ENCODE peak calls at places on chromosomes 5 and 9, in seven cellular contexts. A, F, S, X, Y, J and B are unnamed samples.

GRCh38 chr5:154197801-154198461 is 7.4 kb downstream of the GALNT10 start:
- DNase-seq in A (no peak), F (no peak), S (peak; percentile 92), X (no peak), Y (no peak), J (no peak), B (no peak)

GRCh38 chr5:138927979-138928378 is 52.8 kb upstream of the LRRTM2 start:
- DNase-seq in A (no peak), F (no peak), S (no peak), X (peak; percentile 91), Y (no peak), J (no peak), B (no peak)

GRCh38 chr5:170623576-170624181 is 119.9 kb downstream of the KCNIP1 start:
- DNase-seq in A (peak; percentile 82), F (no peak), S (no peak), X (peak; percentile 80), Y (no peak), J (no peak), B (no peak)

GRCh38 chr5:5252106-5252505 is 112.0 kb downstream of the ADAMTS16 start:
- DNase-seq in A (no peak), F (no peak), S (no peak), X (no peak), Y (no peak), J (no peak), B (no peak)

GRCh38 chr5:140563554-140563953 is 844 bp downstream of the APBB3 start:
- DNase-seq in A (no peak), F (no peak), S (no peak), X (no peak), Y (no peak), J (peak; percentile 18), B (no peak)

GRCh38 chr5:19322716-19323485 is 665.1 kb downstream of the CDH18 start:
- DNase-seq in A (no peak), F (no peak), S (peak; percentile 69), X (peak; percentile 45), Y (no peak), J (no peak), B (no peak)

GRCh38 chr5:59835782-59836181 is 57.7 kb downstream of the PDE4D start:
- DNase-seq in A (no peak), F (no peak), S (peak; percentile 81), X (no peak), Y (no peak), J (no peak), B (no peak)

GRCh38 chr5:17401509-17402290 is 96.3 kb upstream of the TAF11L2 start:
- DNase-seq in A (no peak), F (no peak), S (no peak), X (no peak), Y (no peak), J (no peak), B (no peak)

GRCh38 chr5:132257131-132258101 is at the start of gene PDLIM4:
- DNase-seq in A (peak; percentile 81), F (no peak), S (peak; percentile 25), X (peak; percentile 80), Y (no peak), J (no peak), B (peak; percentile 58)
- TF ChIP-seq CTCF in A (no peak), F (no peak), S (no peak), X (no peak), Y (no peak), J (no peak), B (no peak)

GRCh38 chr5:177378884-177379883 is 5.0 kb upstream of the SLC34A1 start:
- DNase-seq in A (no peak), F (no peak), S (peak; percentile 90), X (no peak), Y (no peak), J (no peak), B (no peak)
- TF ChIP-seq CTCF in A (no peak), F (no peak), S (no peak), X (no peak), Y (no peak), J (no peak), B (no peak)

GRCh38 chr9:95096381-95096780 is 221.1 kb downstream of the FANCC start:
- DNase-seq in A (no peak), F (no peak), S (no peak), X (no peak), Y (no peak), J (no peak), B (no peak)
- TF ChIP-seq CTCF in A (no peak), F (no peak), S (no peak), X (peak; percentile 9), Y (no peak), J (no peak), B (no peak)

GRCh38 chr5:43043400-43043756 is 3.3 kb upstream of the ANXA2R start:
- DNase-seq in A (no peak), F (no peak), S (no peak), X (no peak), Y (no peak), J (no peak), B (no peak)

GRCh38 chr5:43046474-43046873 is 6.4 kb upstream of the ANXA2R start:
- DNase-seq in A (no peak), F (no peak), S (no peak), X (no peak), Y (no peak), J (no peak), B (no peak)

GRCh38 chr5:43045236-43045635 is 5.1 kb upstream of the ANXA2R start:
- DNase-seq in A (no peak), F (no peak), S (no peak), X (no peak), Y (no peak), J (no peak), B (no peak)

GRCh38 chr5:43042626-43043399 is 2.7 kb upstream of the ANXA2R start:
- DNase-seq in A (peak; percentile 38), F (peak; percentile 55), S (peak; percentile 75), X (peak; percentile 67), Y (no peak), J (peak; percentile 87), B (no peak)

DNA sequence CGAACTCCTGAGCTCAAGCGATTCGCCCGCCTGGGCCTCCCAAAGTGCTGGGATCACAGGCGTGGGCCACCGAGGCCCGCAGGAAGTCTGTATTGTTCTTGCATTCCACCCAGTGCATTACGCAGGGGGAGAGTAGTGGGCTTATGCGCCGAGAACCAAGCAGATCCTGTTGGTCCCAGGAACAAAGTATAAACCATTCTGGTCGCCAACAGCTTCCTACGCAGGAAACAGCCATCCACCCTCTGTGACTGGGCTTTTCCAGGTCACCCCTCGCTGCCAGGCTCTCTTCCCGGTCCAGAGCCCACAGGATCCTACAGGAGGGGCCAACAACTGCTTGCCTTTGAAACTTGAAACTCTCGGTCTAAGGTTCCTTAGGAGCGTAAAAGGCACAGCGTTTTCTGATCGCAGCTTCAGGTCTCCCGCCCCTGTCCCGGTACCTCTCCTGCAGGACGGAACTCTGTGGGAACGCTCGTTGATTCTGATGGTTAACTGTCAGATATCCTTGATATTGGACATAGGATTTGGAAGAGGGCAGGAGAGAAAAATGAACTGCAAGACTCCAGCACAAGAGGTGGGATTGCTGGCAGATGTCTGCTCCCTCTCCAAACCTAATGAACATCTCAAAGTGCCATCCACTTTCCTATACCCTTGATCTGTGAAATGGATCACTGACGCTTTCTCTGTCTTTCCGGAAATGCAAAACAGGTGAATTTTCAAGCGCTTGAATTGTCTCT is 4.2 kb upstream of the ANXA2R start:
- DNase-seq in A (peak; percentile 52), F (no peak), S (peak; percentile 67), X (no peak), Y (no peak), J (no peak), B (no peak)
- TF ChIP-seq CTCF in A (no peak), F (no peak), S (no peak), X (no peak), Y (no peak), J (no peak), B (no peak)